ENCODE peak calls at places on chromosome 9, in six cellular contexts. C is GM12865, O is HT1080, G is MCF 10A, W is A549, B is osteocyte. Y is an unnamed sample.
A peak's percentile ranks its signal among the peaks of the same experiment; 100 is the strongest.

GRCh38 chr9:89154651-89155336 is 23.8 kb downstream of the SHC3 start:
- DNase-seq in C (no peak), O (peak; percentile 94), G (peak; percentile 81), W (peak; percentile 60), B (no peak), Y (peak; percentile 74)

GRCh38 chr9:128412120-128412790 is 8.4 kb upstream of the CERCAM start:
- DNase-seq in C (peak; percentile 35), O (peak; percentile 44), G (peak; percentile 43), W (peak; percentile 52), B (no peak), Y (no peak)

GRCh38 chr9:38091310-38092199 is 22.5 kb upstream of the SHB start:
- DNase-seq in C (peak; percentile 84), O (no peak), G (no peak), W (no peak), B (peak; percentile 74), Y (no peak)

GRCh38 chr9:35756275-35756742 is 2.2 kb upstream of the MSMP start:
- DNase-seq in C (no peak), O (no peak), G (no peak), W (no peak), B (no peak), Y (no peak)

GRCh38 chr9:124258765-124259272 is 1.1 kb downstream of the NEK6 start:
- DNase-seq in C (no peak), O (peak; percentile 38), G (peak; percentile 54), W (no peak), B (no peak), Y (no peak)

GRCh38 chr9:108443278-108443633 is 412.5 kb downstream of the ACTL7B start:
- DNase-seq in C (no peak), O (no peak), G (no peak), W (no peak), B (no peak), Y (no peak)

GRCh38 chr9:93827545-93828330 is 127.4 kb downstream of the BARX1 start:
- DNase-seq in C (peak; percentile 38), O (peak; percentile 35), G (peak; percentile 31), W (peak; percentile 62), B (peak; percentile 87), Y (no peak)

GRCh38 chr9:80873861-80874260 is 815.5 kb downstream of the TLE1 start:
- DNase-seq in C (no peak), O (no peak), G (no peak), W (no peak), B (no peak), Y (no peak)

GRCh38 chr9:14014209-14014608 is 299.7 kb downstream of the NFIB start:
- DNase-seq in C (no peak), O (no peak), G (no peak), W (no peak), B (no peak), Y (no peak)

GRCh38 chr9:5773324-5773999 is 59.5 kb downstream of the ERMP1 start:
- DNase-seq in C (no peak), O (no peak), G (no peak), W (no peak), B (no peak), Y (no peak)

GRCh38 chr9:73714294-73714693 is 562.6 kb downstream of the ANXA1 start:
- DNase-seq in C (no peak), O (peak; percentile 46), G (peak; percentile 52), W (no peak), B (no peak), Y (no peak)

GRCh38 chr9:127723013-127723412 is 7.1 kb downstream of the TTC16 start:
- DNase-seq in C (no peak), O (no peak), G (no peak), W (no peak), B (no peak), Y (no peak)

GRCh38 chr9:114047717-114048116 is 30.4 kb downstream of the AMBP start:
- DNase-seq in C (peak; percentile 23), O (no peak), G (peak; percentile 20), W (peak; percentile 13), B (peak; percentile 44), Y (no peak)

GRCh38 chr9:99787552-99787951 is 34.1 kb upstream of the NR4A3 start:
- DNase-seq in C (no peak), O (no peak), G (no peak), W (no peak), B (no peak), Y (no peak)